ENCODE peak calls at places on chromosomes 5 and 9, in five cellular contexts. D is A549, M is HuH-7.5, C is adipocyte, O is astrocyte of the spinal cord. P is an unnamed sample.
A peak's percentile ranks its signal among the peaks of the same experiment; 100 is the strongest.

GRCh38 chr5:1401681-1402096 is 43.6 kb downstream of the SLC6A3 start:
- DNase-seq in D (no peak), M (no peak), C (no peak), O (no peak), P (no peak)

GRCh38 chr9:7011395-7012067 is 253.8 kb downstream of the KDM4C start:
- DNase-seq in D (no peak), M (no peak), C (no peak), O (no peak), P (no peak)

GRCh38 chr5:38751103-38751502 is 94.7 kb upstream of the OSMR start:
- DNase-seq in D (no peak), M (no peak), C (no peak), O (no peak), P (no peak)

GRCh38 chr5:139645495-139645871 is 2.7 kb upstream of the CXXC5 start:
- DNase-seq in D (no peak), M (no peak), C (no peak), O (no peak), P (no peak)

GRCh38 chr5:149182241-149182640 is 40.9 kb downstream of the ABLIM3 start:
- DNase-seq in D (no peak), M (no peak), C (no peak), O (no peak), P (no peak)

GRCh38 chr9:102922526-102922925 is 72.6 kb upstream of the CYLC2 start:
- DNase-seq in D (no peak), M (no peak), C (no peak), O (no peak), P (no peak)

GRCh38 chr9:20236676-20237075 is 385.6 kb downstream of the MLLT3 start:
- DNase-seq in D (no peak), M (no peak), C (no peak), O (no peak), P (no peak)

GRCh38 chr9:121779381-121780117 is 128.1 kb downstream of the DAB2IP start:
- DNase-seq in D (no peak), M (no peak), C (no peak), O (peak; percentile 88), P (peak; percentile 72)

GRCh38 chr5:107419498-107419897 is 251.2 kb downstream of the EFNA5 start:
- DNase-seq in D (no peak), M (no peak), C (no peak), O (no peak), P (no peak)

GRCh38 chr5:58999804-59000595 is 417.1 kb downstream of the RAB3C start:
- DNase-seq in D (peak; percentile 75), M (no peak), C (no peak), O (no peak), P (no peak)

GRCh38 chr9:133114451-133114885 is 6.6 kb downstream of the RALGDS start:
- DNase-seq in D (no peak), M (no peak), C (peak; percentile 58), O (no peak), P (no peak)

GRCh38 chr5:142432961-142433360 is 108.1 kb upstream of the SPRY4 start:
- DNase-seq in D (no peak), M (no peak), C (no peak), O (no peak), P (no peak)

GRCh38 chr5:95932941-95933340 is 28.7 kb downstream of the ELL2 start:
- DNase-seq in D (no peak), M (no peak), C (no peak), O (no peak), P (no peak)

GRCh38 chr9:4415281-4415680 is 75.0 kb upstream of the SLC1A1 start:
- DNase-seq in D (no peak), M (no peak), C (no peak), O (no peak), P (no peak)